ENCODE peak calls at places on chromosomes 3 and 15, in ten cellular contexts. N is HuH-7.5; C is foreskin melanocyte; G is ecto neural progenitor cell; I is stimulated activated CD8-positive, alpha-beta memory T cell treated with anti-CD3 and anti-CD28 coated beads, Interleukin-4, amount 100 ng/mL, for 24 hours; V is neural crest cell; X is stimulated activated effector memory CD8-positive, alpha-beta T cell treated with anti-CD3 and anti-CD28 coated beads, Interleukin-12 subunit alpha, Interleukin-12 subunit beta, amount 100 ng/mL, for 72 hours; P is left cardiac atrium; O is NCI-H446 treated with DMSO at 0.1 percent for 48 hours; U is tibial artery. D is an unnamed sample.

GRCh38 chr15:58190419-58190818 is 52.2 kb downstream of the AQP9 start:
- DNase-seq in N (no peak), X (no peak), P (no peak), U (no peak), O (no peak), V (no peak), C (no peak), I (no peak), G (no peak), D (no peak)

GRCh38 chr3:30779686-30780287 is 114.7 kb downstream of the GADL1 start:
- DNase-seq in N (peak), O (no peak), V (no peak), U (no peak), G (no peak), I (no peak), C (peak), X (no peak), P (no peak), D (peak)

GRCh38 chr15:48897144-48897814 is 19.3 kb downstream of the EID1 start:
- DNase-seq in P (no peak), G (no peak), U (no peak), X (no peak), C (peak), V (peak), N (no peak), I (no peak), O (no peak), D (peak)

GRCh38 chr3:169026543-169027181 is 636.9 kb downstream of the MECOM start:
- DNase-seq in P (no peak), G (no peak), I (no peak), N (no peak), X (no peak), V (no peak), C (no peak), O (peak), U (no peak), D (peak)

GRCh38 chr15:31304736-31305365 is 21.8 kb upstream of the KLF13 start:
- DNase-seq in G (peak), X (peak), U (no peak), N (no peak), P (no peak), C (no peak), I (no peak), O (no peak), V (no peak), D (no peak)

GRCh38 chr15:67839358-67839928 is 402 bp downstream of the RNU6-1 start:
- DNase-seq in V (no peak), C (peak), I (no peak), N (peak), O (peak), P (no peak), X (peak), G (no peak), U (no peak), D (peak)

GRCh38 chr3:185789891-185790830 is 34.7 kb downstream of the IGF2BP2 start:
- DNase-seq in O (no peak), X (no peak), P (no peak), I (no peak), C (no peak), V (no peak), N (no peak), G (no peak), U (no peak), D (no peak)

GRCh38 chr15:97728791-97729190 is 231.7 kb upstream of the ARRDC4 start:
- DNase-seq in I (no peak), O (no peak), V (peak), U (no peak), C (peak), G (peak), X (no peak), N (no peak), P (peak), D (peak)

GRCh38 chr15:40249477-40250303 is 10.8 kb downstream of the PAK6 start:
- DNase-seq in V (no peak), O (no peak), P (no peak), G (no peak), X (no peak), U (no peak), C (no peak), I (no peak), N (no peak), D (no peak)

GRCh38 chr3:58799271-58799670 is 132.7 kb upstream of the FAM3D start:
- DNase-seq in I (no peak), V (no peak), X (no peak), G (no peak), O (no peak), C (no peak), P (no peak), U (no peak), N (no peak), D (no peak)

GRCh38 chr3:39149059-39149455 is 4.3 kb downstream of the CSRNP1 start:
- DNase-seq in U (no peak), C (no peak), I (no peak), X (no peak), G (no peak), V (no peak), N (no peak), O (no peak), P (no peak), D (no peak)

GRCh38 chr3:123419850-123420292 is 29.0 kb downstream of the ADCY5 start:
- DNase-seq in C (peak), I (no peak), G (no peak), X (no peak), U (peak), P (peak), V (no peak), O (peak), N (no peak), D (peak)

GRCh38 chr15:33152502-33153109 is 41.9 kb downstream of the FMN1 start:
- DNase-seq in U (no peak), P (no peak), I (no peak), X (no peak), N (no peak), C (no peak), O (no peak), V (no peak), G (no peak), D (no peak)

GRCh38 chr3:72657666-72658065 is 190.6 kb downstream of the SHQ1 start:
- DNase-seq in N (no peak), C (no peak), X (no peak), U (no peak), G (no peak), O (no peak), V (no peak), I (peak), P (no peak), D (peak)

GRCh38 chr3:81886081-81886480 is 124.6 kb upstream of the GBE1 start:
- DNase-seq in N (no peak), G (no peak), C (peak), I (no peak), U (no peak), V (no peak), P (no peak), O (no peak), X (no peak), D (peak)

GRCh38 chr15:74626752-74627692 is 11.4 kb downstream of the CLK3 start:
- DNase-seq in P (no peak), X (no peak), O (no peak), I (no peak), G (no peak), N (peak), U (no peak), V (no peak), C (no peak), D (no peak)

GRCh38 chr3:183265157-183265642 is 12.1 kb downstream of the B3GNT5 start:
- DNase-seq in O (no peak), G (peak), P (peak), I (no peak), X (no peak), V (peak), U (no peak), N (no peak), C (no peak), D (no peak)

GRCh38 chr3:59820352-59820934 is 770.6 kb upstream of the CFAP20DC start:
- DNase-seq in P (no peak), O (no peak), V (no peak), I (no peak), X (no peak), U (no peak), G (no peak), C (no peak), N (no peak), D (no peak)

GRCh38 chr15:90834626-90835025 is 33.8 kb upstream of the FURIN start:
- DNase-seq in X (no peak), C (no peak), P (no peak), V (no peak), G (no peak), U (no peak), I (no peak), N (no peak), O (no peak), D (no peak)

GRCh38 chr15:77497942-77498361 is 77.3 kb downstream of the HMG20A start:
- DNase-seq in C (no peak), P (no peak), I (no peak), G (no peak), N (no peak), U (no peak), V (no peak), X (no peak), O (peak), D (peak)

GRCh38 chr15:33091983-33092688 is 102.4 kb downstream of the FMN1 start:
- DNase-seq in V (no peak), G (no peak), X (no peak), N (no peak), O (no peak), P (no peak), I (no peak), U (no peak), C (peak), D (no peak)

GRCh38 chr3:149009732-149010131 is 18.4 kb downstream of the GYG1 start:
- DNase-seq in C (peak), G (no peak), N (no peak), I (no peak), V (no peak), P (no peak), O (no peak), U (no peak), X (no peak), D (no peak)

GRCh38 chr3:9779721-9780450 is 10.1 kb upstream of the CAMK1 start:
- DNase-seq in G (no peak), N (no peak), P (peak), X (peak), O (no peak), U (no peak), C (no peak), I (peak), V (no peak), D (no peak)

GRCh38 chr3:37295925-37296324 is 121.5 kb upstream of the LRRFIP2 start:
- DNase-seq in C (no peak), X (no peak), P (no peak), U (no peak), V (no peak), N (no peak), I (no peak), G (no peak), O (no peak), D (no peak)

GRCh38 chr15:49815937-49816336 is 195.1 kb downstream of the DTWD1 start:
- DNase-seq in N (no peak), O (peak), G (no peak), V (no peak), C (peak), P (peak), U (no peak), I (no peak), X (no peak), D (no peak)

GRCh38 chr3:18082551-18083272 is 340.3 kb upstream of the TBC1D5 start:
- DNase-seq in V (no peak), I (no peak), X (no peak), N (no peak), G (no peak), C (no peak), U (no peak), P (no peak), O (no peak), D (no peak)

GRCh38 chr3:16130066-16130465 is 44.4 kb upstream of the GALNT15 start:
- DNase-seq in P (no peak), U (no peak), O (no peak), V (no peak), I (no peak), G (no peak), X (no peak), N (no peak), C (no peak), D (no peak)

GRCh38 chr15:88810449-88810848 is 7.2 kb downstream of the ACAN start:
- DNase-seq in O (no peak), V (no peak), X (no peak), U (no peak), I (no peak), P (no peak), N (no peak), G (no peak), C (no peak), D (no peak)

GRCh38 chr3:110234831-110235230 is 836.8 kb upstream of the NECTIN3 start:
- DNase-seq in U (no peak), I (no peak), N (no peak), V (no peak), C (no peak), P (no peak), O (no peak), X (no peak), G (no peak), D (no peak)

GRCh38 chr3:175186511-175186910 is 327.4 kb downstream of the NAALADL2 start:
- DNase-seq in O (no peak), X (no peak), N (no peak), I (no peak), V (no peak), P (no peak), G (no peak), U (no peak), C (no peak), D (no peak)

D was measured in COLO829.